ENCODE peak calls at places on chromosomes 3 and 15, in four cellular contexts. M is NCI-H774, U is SK-N-DZ, B is nucleus accumbens. T is an unnamed sample.

GRCh38 chr3:149340310-149340933 is 7.0 kb upstream of the TM4SF18 start:
- DNase-seq in M (peak; percentile 92), B (no peak), U (no peak), T (no peak)

GRCh38 chr3:131972091-131972490 is 62.7 kb downstream of the CPNE4 start:
- DNase-seq in B (no peak), U (no peak), M (no peak), T (no peak)

GRCh38 chr3:65412591-65412990 is 626.1 kb downstream of the MAGI1 start:
- DNase-seq in B (peak; percentile 11), U (no peak), M (peak; percentile 2), T (peak; percentile 62)

GRCh38 chr15:60328852-60329443 is 68.8 kb downstream of the ANXA2 start:
- DNase-seq in M (no peak), B (no peak), U (no peak), T (peak; percentile 32)

GRCh38 chr3:80785475-80785874 is 976.0 kb downstream of the GBE1 start:
- DNase-seq in U (peak; percentile 13), M (no peak), B (no peak), T (peak; percentile 66)

GRCh38 chr3:155154255-155154654 is 74.1 kb downstream of the MME start:
- DNase-seq in U (no peak), M (no peak), B (no peak), T (no peak)

GRCh38 chr3:71083726-71084131 is 499.8 kb downstream of the FOXP1 start:
- DNase-seq in B (no peak), U (no peak), M (no peak), T (no peak)

GRCh38 chr3:96900600-96900999 is 86.2 kb downstream of the EPHA6 start:
- DNase-seq in M (no peak), B (no peak), U (no peak), T (no peak)

GRCh38 chr3:143769663-143770062 is 78.6 kb downstream of the SLC9A9 start:
- DNase-seq in U (no peak), M (no peak), B (no peak), T (no peak)

GRCh38 chr3:23435318-23435717 is 232.2 kb downstream of the UBE2E2 start:
- DNase-seq in M (no peak), U (no peak), B (no peak), T (no peak)

GRCh38 chr15:89912674-89913396 is at the start of gene ARPIN:
- DNase-seq in U (peak; percentile 69), B (peak; percentile 40), M (peak; percentile 30), T (peak; percentile 74)

GRCh38 chr3:133301731-133302130 is 98.1 kb upstream of the BFSP2 start:
- DNase-seq in U (no peak), B (no peak), M (no peak), T (no peak)

GRCh38 chr3:196080997-196081833 is 675 bp downstream of the TFRC start:
- DNase-seq in M (peak; percentile 82), U (peak; percentile 70), B (peak; percentile 53), T (peak; percentile 75)

GRCh38 chr3:146966124-146966523 is 361.0 kb upstream of the PLSCR5 start:
- DNase-seq in B (no peak), M (no peak), U (no peak), T (no peak)

GRCh38 chr3:48695113-48695753 is 9.5 kb upstream of the NCKIPSD start:
- DNase-seq in M (no peak), B (peak; percentile 21), U (no peak), T (no peak)

GRCh38 chr3:106183762-106184391 is 315.1 kb upstream of the CBLB start:
- DNase-seq in M (no peak), U (no peak), B (no peak), T (no peak)

GRCh38 chr3:15795563-15796308 is 2.0 kb downstream of the ANKRD28 start:
- DNase-seq in M (no peak), B (no peak), U (no peak), T (no peak)

GRCh38 chr15:89978914-89979313 is 22.2 kb upstream of the ZNF710 start:
- DNase-seq in U (no peak), B (no peak), M (no peak), T (no peak)

GRCh38 chr15:40437754-40438687 is 2.7 kb upstream of the BAHD1 start:
- DNase-seq in M (no peak), U (no peak), B (no peak), T (no peak)

GRCh38 chr3:170440346-170440745 is 21.7 kb downstream of the CLDN11 start:
- DNase-seq in U (no peak), M (no peak), B (no peak), T (no peak)

GRCh38 chr3:108406661-108407206 is 103.7 kb downstream of the MYH15 start:
- DNase-seq in B (peak; percentile 4), U (peak; percentile 54), M (peak; percentile 41), T (peak; percentile 23)

GRCh38 chr3:58874795-58875194 is 175.0 kb downstream of the CFAP20DC start:
- DNase-seq in U (no peak), B (no peak), M (no peak), T (no peak)

GRCh38 chr3:188205992-188206416 is 52.0 kb downstream of the LPP start:
- DNase-seq in U (no peak), B (no peak), M (no peak), T (no peak)

GRCh38 chr15:57158997-57159668 is 217.2 kb upstream of the CGNL1 start:
- DNase-seq in U (no peak), M (peak; percentile 47), B (no peak), T (no peak)

GRCh38 chr3:47578691-47579632 is at the start of gene CSPG5:
- DNase-seq in M (no peak), U (no peak), B (peak; percentile 45), T (peak; percentile 33)

GRCh38 chr3:83946554-83946953 is 1012.2 kb upstream of the CADM2 start:
- DNase-seq in B (no peak), U (no peak), M (no peak), T (no peak)

GRCh38 chr3:129481783-129482332 is 41.8 kb downstream of the IFT122 start:
- DNase-seq in B (no peak), U (peak; percentile 37), M (no peak), T (peak; percentile 62)

GRCh38 chr3:142992323-142992722 is 9.0 kb upstream of the U2SURP start:
- DNase-seq in M (no peak), B (no peak), U (no peak), T (no peak)

GRCh38 chr15:40845036-40845435 is 1.2 kb downstream of the SPINT1 start:
- DNase-seq in U (no peak), M (no peak), B (no peak), T (no peak)

GRCh38 chr15:77516786-77517185 is 96.1 kb downstream of the HMG20A start:
- DNase-seq in B (no peak), M (no peak), U (no peak), T (no peak)

GRCh38 chr3:38482951-38483350 is 13.2 kb upstream of the EXOG start:
- DNase-seq in U (no peak), B (no peak), M (no peak), T (no peak)

GRCh38 chr15:82134426-82134825 is 88.6 kb upstream of the MEX3B start:
- DNase-seq in U (no peak), B (no peak), M (no peak), T (no peak)

GRCh38 chr3:64053581-64053980 is 30.3 kb upstream of the PSMD6 start:
- DNase-seq in M (no peak), U (peak; percentile 79), B (no peak), T (peak; percentile 19)

GRCh38 chr3:33061782-33062181 is 35.2 kb downstream of the GLB1 start:
- DNase-seq in B (no peak), U (no peak), M (no peak), T (no peak)

T was measured in BE2C.